ENCODE peak calls at places on chromosomes 4 and X, in nine cellular contexts. One of them, this sample, is unnamed.

GRCh38 chrX:40380649-40381488 is 199.9 kb upstream of the ATP6AP2 start:
- DNase-seq in choroid plexus epithelial cell: no peak
- DNase-seq in right lobe of liver: no peak
- DNase-seq in Peyer's patch: no peak
- DNase-seq in ovary: no peak
- DNase-seq in OCI-LY7: no peak
- DNase-seq in breast epithelium: no peak
- DNase-seq in HFFc6: no peak
- DNase-seq in stomach: no peak
- DNase-seq in this sample: no peak

GRCh38 chr4:168723569-168723968 is 226.7 kb downstream of the PALLD start:
- DNase-seq in OCI-LY7: no peak
- DNase-seq in Peyer's patch: no peak
- DNase-seq in HFFc6: no peak
- DNase-seq in right lobe of liver: no peak
- DNase-seq in stomach: no peak
- DNase-seq in breast epithelium: no peak
- DNase-seq in choroid plexus epithelial cell: peak
- DNase-seq in ovary: no peak
- DNase-seq in this sample: no peak

GRCh38 chr4:148926861-148927260 is 484.6 kb upstream of the NR3C2 start:
- DNase-seq in breast epithelium: no peak
- DNase-seq in right lobe of liver: no peak
- DNase-seq in choroid plexus epithelial cell: peak
- DNase-seq in Peyer's patch: peak
- DNase-seq in HFFc6: no peak
- DNase-seq in OCI-LY7: no peak
- DNase-seq in stomach: peak
- DNase-seq in ovary: no peak
- DNase-seq in this sample: peak

GRCh38 chrX:82237328-82237727 is 1035.4 kb downstream of the SH3BGRL start:
- DNase-seq in right lobe of liver: no peak
- DNase-seq in OCI-LY7: peak
- DNase-seq in Peyer's patch: no peak
- DNase-seq in HFFc6: no peak
- DNase-seq in choroid plexus epithelial cell: no peak
- DNase-seq in ovary: no peak
- DNase-seq in breast epithelium: no peak
- DNase-seq in stomach: no peak
- DNase-seq in this sample: no peak

GRCh38 chrX:136768469-136769084 is 12.2 kb downstream of the ARHGEF6 start:
- DNase-seq in right lobe of liver: no peak
- DNase-seq in ovary: peak
- DNase-seq in HFFc6: peak
- DNase-seq in breast epithelium: no peak
- DNase-seq in stomach: no peak
- DNase-seq in Peyer's patch: peak
- DNase-seq in OCI-LY7: peak
- DNase-seq in choroid plexus epithelial cell: peak
- DNase-seq in this sample: peak

GRCh38 chr4:153318696-153319320 is 25.7 kb upstream of the MND1 start:
- DNase-seq in stomach: peak
- DNase-seq in Peyer's patch: no peak
- DNase-seq in right lobe of liver: no peak
- DNase-seq in HFFc6: peak
- DNase-seq in OCI-LY7: peak
- DNase-seq in breast epithelium: no peak
- DNase-seq in ovary: peak
- DNase-seq in choroid plexus epithelial cell: peak
- DNase-seq in this sample: peak

GRCh38 chr4:38302910-38303309 is 342.7 kb downstream of the PTTG2 start:
- DNase-seq in Peyer's patch: no peak
- DNase-seq in stomach: no peak
- DNase-seq in OCI-LY7: no peak
- DNase-seq in right lobe of liver: no peak
- DNase-seq in ovary: no peak
- DNase-seq in breast epithelium: no peak
- DNase-seq in choroid plexus epithelial cell: no peak
- DNase-seq in HFFc6: no peak
- DNase-seq in this sample: no peak

GRCh38 chr4:1356181-1356998 is 9.4 kb downstream of the UVSSA start:
- DNase-seq in stomach: peak
- DNase-seq in breast epithelium: peak
- DNase-seq in Peyer's patch: peak
- DNase-seq in OCI-LY7: peak
- DNase-seq in ovary: peak
- DNase-seq in choroid plexus epithelial cell: peak
- DNase-seq in HFFc6: no peak
- DNase-seq in right lobe of liver: peak
- DNase-seq in this sample: peak

GRCh38 chr4:36042122-36042970 is 202.0 kb downstream of the ARAP2 start:
- DNase-seq in HFFc6: no peak
- DNase-seq in stomach: no peak
- DNase-seq in ovary: no peak
- DNase-seq in breast epithelium: no peak
- DNase-seq in choroid plexus epithelial cell: no peak
- DNase-seq in OCI-LY7: no peak
- DNase-seq in right lobe of liver: no peak
- DNase-seq in Peyer's patch: no peak
- DNase-seq in this sample: no peak

GRCh38 chrX:64204701-64205440 is 637 bp downstream of the AMER1 start:
- DNase-seq in OCI-LY7: peak
- DNase-seq in choroid plexus epithelial cell: peak
- DNase-seq in breast epithelium: peak
- DNase-seq in stomach: peak
- DNase-seq in HFFc6: no peak
- DNase-seq in right lobe of liver: peak
- DNase-seq in Peyer's patch: peak
- DNase-seq in ovary: peak
- DNase-seq in this sample: peak

GRCh38 chrX:53288173-53288572 is 6.8 kb upstream of the IQSEC2 start:
- DNase-seq in stomach: no peak
- DNase-seq in breast epithelium: no peak
- DNase-seq in right lobe of liver: no peak
- DNase-seq in OCI-LY7: no peak
- DNase-seq in HFFc6: no peak
- DNase-seq in choroid plexus epithelial cell: no peak
- DNase-seq in ovary: peak
- DNase-seq in Peyer's patch: peak
- DNase-seq in this sample: peak

GRCh38 chrX:8520791-8521190 is 56.2 kb downstream of the VCX3B start:
- DNase-seq in ovary: no peak
- DNase-seq in stomach: no peak
- DNase-seq in breast epithelium: no peak
- DNase-seq in Peyer's patch: no peak
- DNase-seq in right lobe of liver: no peak
- DNase-seq in HFFc6: no peak
- DNase-seq in OCI-LY7: no peak
- DNase-seq in choroid plexus epithelial cell: no peak
- DNase-seq in this sample: no peak

GRCh38 chr4:183618681-183619080 is 40.3 kb downstream of the RWDD4 start:
- DNase-seq in choroid plexus epithelial cell: peak
- DNase-seq in right lobe of liver: peak
- DNase-seq in ovary: peak
- DNase-seq in Peyer's patch: no peak
- DNase-seq in stomach: no peak
- DNase-seq in OCI-LY7: no peak
- DNase-seq in breast epithelium: no peak
- DNase-seq in HFFc6: no peak
- DNase-seq in this sample: no peak

GRCh38 chrX:27728291-27728690 is 79.5 kb upstream of the MAGEB10 start:
- DNase-seq in stomach: no peak
- DNase-seq in Peyer's patch: no peak
- DNase-seq in ovary: no peak
- DNase-seq in right lobe of liver: no peak
- DNase-seq in breast epithelium: no peak
- DNase-seq in OCI-LY7: no peak
- DNase-seq in HFFc6: no peak
- DNase-seq in choroid plexus epithelial cell: peak
- DNase-seq in this sample: peak

GRCh38 chr4:79922011-79922410 is 151.0 kb downstream of the ANTXR2 start:
- DNase-seq in HFFc6: no peak
- DNase-seq in stomach: no peak
- DNase-seq in choroid plexus epithelial cell: no peak
- DNase-seq in breast epithelium: no peak
- DNase-seq in right lobe of liver: no peak
- DNase-seq in ovary: no peak
- DNase-seq in Peyer's patch: no peak
- DNase-seq in OCI-LY7: no peak
- DNase-seq in this sample: no peak

GRCh38 chr4:4862665-4863482 is 3.4 kb downstream of the MSX1 start:
- DNase-seq in breast epithelium: no peak
- DNase-seq in OCI-LY7: no peak
- DNase-seq in ovary: no peak
- DNase-seq in HFFc6: no peak
- DNase-seq in Peyer's patch: no peak
- DNase-seq in choroid plexus epithelial cell: no peak
- DNase-seq in right lobe of liver: no peak
- DNase-seq in stomach: no peak
- DNase-seq in this sample: no peak

GRCh38 chr4:38905657-38906398 is 38.2 kb downstream of the FAM114A1 start:
- DNase-seq in stomach: no peak
- DNase-seq in Peyer's patch: no peak
- DNase-seq in OCI-LY7: peak
- DNase-seq in ovary: peak
- DNase-seq in right lobe of liver: no peak
- DNase-seq in choroid plexus epithelial cell: no peak
- DNase-seq in breast epithelium: no peak
- DNase-seq in HFFc6: no peak
- DNase-seq in this sample: no peak

GRCh38 chr4:40918330-40918729 is 168.6 kb downstream of the NSUN7 start:
- DNase-seq in HFFc6: peak
- DNase-seq in choroid plexus epithelial cell: peak
- DNase-seq in Peyer's patch: peak
- DNase-seq in stomach: peak
- DNase-seq in ovary: peak
- DNase-seq in breast epithelium: peak
- DNase-seq in right lobe of liver: peak
- DNase-seq in OCI-LY7: no peak
- DNase-seq in this sample: peak
- TF ChIP-seq CTCF in HFFc6: no peak
- TF ChIP-seq CTCF in choroid plexus epithelial cell: peak
- TF ChIP-seq CTCF in Peyer's patch: no peak
- TF ChIP-seq CTCF in stomach: no peak
- TF ChIP-seq CTCF in ovary: no peak
- TF ChIP-seq CTCF in breast epithelium: no peak
- TF ChIP-seq CTCF in right lobe of liver: no peak
- TF ChIP-seq CTCF in OCI-LY7: no peak
- TF ChIP-seq CTCF in this sample: no peak

DNA sequence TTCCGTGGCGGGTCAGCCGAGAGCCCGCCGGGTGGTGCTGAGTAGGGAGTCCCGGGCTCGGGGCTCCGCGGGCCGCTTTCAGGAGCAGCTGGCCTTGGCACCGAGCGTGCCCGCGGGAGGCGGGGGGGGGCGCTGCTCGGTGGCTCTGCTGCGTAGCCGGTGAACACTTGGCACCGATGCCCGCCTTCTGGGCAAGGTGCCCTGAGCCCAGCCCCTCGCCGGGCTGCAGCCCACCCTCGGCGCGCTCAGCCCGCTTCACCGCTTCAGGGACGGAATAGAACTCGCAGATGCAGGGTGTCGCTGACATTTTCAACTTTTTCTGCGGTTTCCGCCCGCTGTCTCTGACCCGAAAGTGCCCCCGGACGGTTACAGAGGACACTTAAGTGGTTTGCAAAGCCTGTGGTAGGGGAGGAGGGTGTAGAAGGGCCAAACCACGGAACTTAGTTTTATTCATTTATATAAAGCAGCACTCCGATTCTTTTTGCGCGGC is 659 bp downstream of the CD38 start:
- DNase-seq in Peyer's patch: peak
- DNase-seq in choroid plexus epithelial cell: peak
- DNase-seq in right lobe of liver: peak
- DNase-seq in breast epithelium: no peak
- DNase-seq in stomach: no peak
- DNase-seq in ovary: no peak
- DNase-seq in OCI-LY7: peak
- DNase-seq in HFFc6: no peak
- DNase-seq in this sample: no peak
- TF ChIP-seq CTCF in Peyer's patch: no peak
- TF ChIP-seq CTCF in choroid plexus epithelial cell: no peak
- TF ChIP-seq CTCF in right lobe of liver: no peak
- TF ChIP-seq CTCF in breast epithelium: no peak
- TF ChIP-seq CTCF in stomach: no peak
- TF ChIP-seq CTCF in ovary: no peak
- TF ChIP-seq CTCF in OCI-LY7: no peak
- TF ChIP-seq CTCF in HFFc6: no peak
- TF ChIP-seq CTCF in this sample: no peak

GRCh38 chrX:106619797-106620196 is 8.0 kb downstream of the RADX start:
- DNase-seq in stomach: no peak
- DNase-seq in Peyer's patch: no peak
- DNase-seq in OCI-LY7: no peak
- DNase-seq in choroid plexus epithelial cell: peak
- DNase-seq in right lobe of liver: no peak
- DNase-seq in breast epithelium: no peak
- DNase-seq in ovary: no peak
- DNase-seq in HFFc6: no peak
- DNase-seq in this sample: peak
- TF ChIP-seq CTCF in stomach: no peak
- TF ChIP-seq CTCF in Peyer's patch: peak
- TF ChIP-seq CTCF in OCI-LY7: peak
- TF ChIP-seq CTCF in choroid plexus epithelial cell: peak
- TF ChIP-seq CTCF in right lobe of liver: peak
- TF ChIP-seq CTCF in breast epithelium: no peak
- TF ChIP-seq CTCF in ovary: no peak
- TF ChIP-seq CTCF in HFFc6: peak
- TF ChIP-seq CTCF in this sample: peak

GRCh38 chr4:34318773-34319172 is 1925.5 kb downstream of the ARAP2 start:
- DNase-seq in Peyer's patch: no peak
- DNase-seq in OCI-LY7: no peak
- DNase-seq in ovary: no peak
- DNase-seq in stomach: no peak
- DNase-seq in right lobe of liver: no peak
- DNase-seq in breast epithelium: no peak
- DNase-seq in HFFc6: no peak
- DNase-seq in choroid plexus epithelial cell: no peak
- DNase-seq in this sample: no peak

GRCh38 chr4:34328939-34329338 is 1915.4 kb downstream of the ARAP2 start:
- DNase-seq in Peyer's patch: no peak
- DNase-seq in choroid plexus epithelial cell: no peak
- DNase-seq in stomach: no peak
- DNase-seq in HFFc6: no peak
- DNase-seq in breast epithelium: no peak
- DNase-seq in right lobe of liver: no peak
- DNase-seq in OCI-LY7: no peak
- DNase-seq in ovary: no peak
- DNase-seq in this sample: no peak

GRCh38 chr4:34323549-34324325 is 1920.6 kb downstream of the ARAP2 start:
- DNase-seq in OCI-LY7: no peak
- DNase-seq in Peyer's patch: no peak
- DNase-seq in ovary: no peak
- DNase-seq in HFFc6: no peak
- DNase-seq in choroid plexus epithelial cell: peak
- DNase-seq in right lobe of liver: no peak
- DNase-seq in breast epithelium: no peak
- DNase-seq in stomach: no peak
- DNase-seq in this sample: peak
- TF ChIP-seq CTCF in OCI-LY7: no peak
- TF ChIP-seq CTCF in Peyer's patch: no peak
- TF ChIP-seq CTCF in ovary: no peak
- TF ChIP-seq CTCF in HFFc6: peak
- TF ChIP-seq CTCF in choroid plexus epithelial cell: peak
- TF ChIP-seq CTCF in right lobe of liver: peak
- TF ChIP-seq CTCF in breast epithelium: no peak
- TF ChIP-seq CTCF in stomach: no peak
- TF ChIP-seq CTCF in this sample: peak